ENCODE peak calls at places on chromosomes 5 and 9, in seven cellular contexts. E, T, R, X, D, M and Q are unnamed samples.
A peak's percentile ranks its signal among the peaks of the same experiment; 100 is the strongest.

GRCh38 chr5:88778736-88779135 is 104.2 kb downstream of the MEF2C start:
- ATAC-seq in R (no peak), T (no peak), X (no peak), E (no peak), M (peak; percentile 40), D (no peak), Q (no peak)

GRCh38 chr5:140408750-140409241 is 7.2 kb downstream of the ANKHD1 start:
- ATAC-seq in X (peak; percentile 78), R (no peak), M (no peak), T (no peak), D (peak; percentile 42), E (no peak), Q (no peak)

GRCh38 chr5:79611046-79611829 is 1.0 kb upstream of the TENT2 start:
- ATAC-seq in D (no peak), R (no peak), E (peak; percentile 28), M (no peak), T (no peak), X (no peak), Q (no peak)

GRCh38 chr5:10315824-10316509 is 8.3 kb upstream of the CMBL start:
- ATAC-seq in T (no peak), R (no peak), X (no peak), E (peak; percentile 44), D (no peak), M (no peak), Q (no peak)

GRCh38 chr5:56984445-56984844 is 32.5 kb upstream of the MIER3 start:
- ATAC-seq in D (no peak), X (no peak), T (peak; percentile 39), M (no peak), E (no peak), R (no peak), Q (no peak)

GRCh38 chr9:95588724-95589282 is 72.0 kb upstream of the PTCH1 start:
- ATAC-seq in R (no peak), X (no peak), D (no peak), M (no peak), E (no peak), T (no peak), Q (no peak)

GRCh38 chr5:174567506-174568141 is 156.8 kb upstream of the MSX2 start:
- ATAC-seq in D (no peak), R (no peak), T (no peak), E (no peak), X (no peak), M (no peak), Q (no peak)

GRCh38 chr9:31135567-31135966 is 1248.9 kb upstream of the ACO1 start:
- ATAC-seq in E (no peak), D (no peak), T (no peak), M (no peak), X (no peak), R (no peak), Q (no peak)

GRCh38 chr9:133763272-133764183 is 25.4 kb upstream of the SARDH start:
- ATAC-seq in M (no peak), R (no peak), T (no peak), X (peak; percentile 28), D (no peak), E (no peak), Q (no peak)

GRCh38 chr5:115602585-115603125 is 376 bp upstream of the TICAM2 start:
- ATAC-seq in E (no peak), R (peak; percentile 7), D (peak; percentile 16), M (peak; percentile 10), X (peak; percentile 25), T (no peak), Q (peak; percentile 1)

GRCh38 chr5:95393279-95393678 is 2.1 kb downstream of the FAM81B start:
- ATAC-seq in T (no peak), E (no peak), R (no peak), D (no peak), X (no peak), M (no peak), Q (no peak)

GRCh38 chr5:15500326-15500958 is 462 bp downstream of the FBXL7 start:
- ATAC-seq in T (no peak), X (peak; percentile 66), E (no peak), R (no peak), M (no peak), D (peak; percentile 37), Q (peak; percentile 43)

GRCh38 chr5:93674138-93674537 is 67.3 kb downstream of the POU5F2 start:
- ATAC-seq in D (peak; percentile 48), M (no peak), R (no peak), X (no peak), T (no peak), E (no peak), Q (no peak)

GRCh38 chr9:130054428-130054786 is 701 bp downstream of the GPR107 start:
- ATAC-seq in M (no peak), E (peak; percentile 5), T (peak; percentile 6), D (peak; percentile 7), X (no peak), R (no peak), Q (no peak)

GRCh38 chr5:55440188-55440646 is 94.5 kb downstream of the PLPP1 start:
- ATAC-seq in D (no peak), R (no peak), T (no peak), X (no peak), E (no peak), M (no peak), Q (no peak)

GRCh38 chr9:7121055-7121454 is 363.3 kb downstream of the KDM4C start:
- ATAC-seq in R (no peak), T (peak; percentile 55), M (no peak), E (no peak), D (no peak), X (no peak), Q (peak; percentile 52)

GRCh38 chr5:149561848-149562247 is 10.6 kb upstream of the CSNK1A1 start:
- ATAC-seq in X (peak; percentile 79), D (peak; percentile 54), M (no peak), T (no peak), R (no peak), E (peak; percentile 79), Q (no peak)

GRCh38 chr9:93598647-93599241 is 22.4 kb downstream of the PHF2 start:
- ATAC-seq in T (no peak), M (no peak), E (no peak), X (no peak), D (no peak), R (peak; percentile 46), Q (no peak)